ENCODE peak calls at places on chromosomes 5 and 9, in four cellular contexts. C is hepatocyte, H is GM23338, Y is H1. P is an unnamed sample.

GRCh38 chr5:131595088-131596033 is 39.7 kb downstream of the RAPGEF6 start:
- DNase-seq in C (no peak), Y (no peak), H (no peak), P (peak; percentile 29)

GRCh38 chr5:81420039-81420667 is 26.2 kb upstream of the ACOT12 start:
- DNase-seq in H (no peak), Y (no peak), C (no peak), P (no peak)

GRCh38 chr5:135851186-135851906 is 16.9 kb downstream of the SLC25A48 start:
- DNase-seq in Y (no peak), H (no peak), C (no peak), P (no peak)

GRCh38 chr5:150464554-150465012 is 15.0 kb upstream of the RPS14 start:
- DNase-seq in Y (no peak), H (peak; percentile 74), C (no peak), P (no peak)

GRCh38 chr9:98075332-98075805 is 18.8 kb downstream of the NANS start:
- DNase-seq in C (no peak), Y (no peak), H (peak; percentile 26), P (no peak)

GRCh38 chr9:3436629-3437028 is 89.2 kb downstream of the RFX3 start:
- DNase-seq in Y (no peak), C (no peak), H (no peak), P (no peak)

GRCh38 chr9:6962164-6962563 is 204.4 kb downstream of the KDM4C start:
- DNase-seq in C (no peak), Y (no peak), H (no peak), P (no peak)

GRCh38 chr5:171706736-171707440 is 78.7 kb upstream of the SMIM23 start:
- DNase-seq in Y (no peak), H (peak; percentile 11), C (no peak), P (no peak)

GRCh38 chr5:96433066-96433447 is at the start of gene PCSK1:
- DNase-seq in Y (no peak), C (no peak), H (peak; percentile 64), P (no peak)

GRCh38 chr9:109141375-109141774 is 21.6 kb upstream of the TMEM245 start:
- DNase-seq in C (no peak), Y (no peak), H (no peak), P (no peak)

GRCh38 chr9:84002344-84002743 is 21.7 kb downstream of the RMI1 start:
- DNase-seq in C (no peak), Y (no peak), H (no peak), P (no peak)

GRCh38 chr5:93076096-93076495 is 504.9 kb downstream of the NR2F1-AS1 start:
- DNase-seq in H (no peak), C (no peak), Y (no peak), P (no peak)

GRCh38 chr5:10702040-10702629 is 58.9 kb downstream of the DAP start:
- DNase-seq in C (peak; percentile 63), H (no peak), Y (no peak), P (no peak)

GRCh38 chr5:24163091-24163490 is 481.7 kb downstream of the CDH10 start:
- DNase-seq in H (no peak), Y (no peak), C (peak; percentile 6), P (no peak)

GRCh38 chr5:129382921-129383672 is 77.0 kb upstream of the ADAMTS19 start:
- DNase-seq in Y (no peak), H (no peak), C (no peak), P (no peak)

GRCh38 chr9:114930063-114930812 is at the start of gene TNFSF8:
- DNase-seq in H (no peak), Y (no peak), C (no peak), P (peak; percentile 70)

GRCh38 chr5:169450464-169450863 is 133.1 kb upstream of the SPDL1 start:
- DNase-seq in H (no peak), Y (no peak), C (peak; percentile 24), P (no peak)

GRCh38 chr9:112754578-112754977 is 4.0 kb downstream of the SNX30 start:
- DNase-seq in Y (peak; percentile 23), H (no peak), C (no peak), P (peak; percentile 33)

GRCh38 chr9:720239-720881 is 121.1 kb upstream of the DMRT1 start:
- DNase-seq in H (peak; percentile 33), Y (no peak), C (no peak), P (no peak)

GRCh38 chr9:15157371-15157770 is 149.6 kb downstream of the TTC39B start:
- DNase-seq in Y (no peak), H (no peak), C (no peak), P (no peak)

GRCh38 chr5:163631846-163632245 is 126.4 kb downstream of the MAT2B start:
- DNase-seq in H (no peak), Y (no peak), C (no peak), P (no peak)

GRCh38 chr9:99387416-99387815 is 165.3 kb downstream of the SEC61B start:
- DNase-seq in Y (no peak), C (no peak), H (no peak), P (no peak)

GRCh38 chr5:43000198-43000840 is 39.8 kb downstream of the ANXA2R start:
- DNase-seq in C (peak; percentile 57), Y (no peak), H (peak; percentile 71), P (no peak)

GRCh38 chr9:126419475-126419874 is 92.8 kb downstream of the MVB12B start:
- DNase-seq in C (no peak), H (no peak), Y (no peak), P (no peak)

GRCh38 chr5:35313296-35313695 is 83.0 kb upstream of the PRLR start:
- DNase-seq in H (no peak), Y (no peak), C (no peak), P (no peak)

GRCh38 chr5:55694152-55694830 is 17.8 kb downstream of the SLC38A9 start:
- DNase-seq in H (peak; percentile 75), Y (no peak), C (peak; percentile 34), P (no peak)

GRCh38 chr5:116436674-116437350 is 137.8 kb downstream of the SEMA6A start:
- DNase-seq in H (no peak), Y (no peak), C (no peak), P (no peak)

GRCh38 chr5:133461796-133462516 is 150.4 kb downstream of the FSTL4 start:
- DNase-seq in H (no peak), C (no peak), Y (no peak), P (no peak)

GRCh38 chr5:149962040-149962439 is 1.5 kb downstream of the SLC26A2 start:
- DNase-seq in Y (no peak), C (peak; percentile 75), H (peak; percentile 47), P (no peak)

GRCh38 chr5:151531581-151531980 is 59.5 kb downstream of the FAT2 start:
- DNase-seq in Y (no peak), C (no peak), H (no peak), P (no peak)

GRCh38 chr5:79858097-79858723 is 132.9 kb downstream of the MTX3 start:
- DNase-seq in Y (peak; percentile 41), C (peak; percentile 75), H (peak; percentile 81), P (peak; percentile 77)

GRCh38 chr5:59793000-59793399 is 100.5 kb downstream of the PDE4D start:
- DNase-seq in Y (no peak), H (no peak), C (no peak), P (no peak)

GRCh38 chr5:124289122-124289521 is 457.3 kb downstream of the ZNF608 start:
- DNase-seq in Y (no peak), H (no peak), C (no peak), P (no peak)

GRCh38 chr5:93035194-93035593 is 545.8 kb downstream of the NR2F1-AS1 start:
- DNase-seq in Y (no peak), C (peak; percentile 25), H (no peak), P (no peak)

GRCh38 chr5:67081259-67081658 is 115.3 kb downstream of the CD180 start:
- DNase-seq in H (no peak), Y (no peak), C (no peak), P (no peak)

GRCh38 chr5:90590-91547 is 1.1 kb upstream of the PLEKHG4B start:
- DNase-seq in H (peak; percentile 45), Y (no peak), C (peak; percentile 29), P (no peak)
- H3K4me1 ChIP-seq in H (peaks cover 32% of the 10 kb centered on the region), Y (peaks cover 6% of the 10 kb centered on the region), C (peaks cover 4% of the 10 kb centered on the region), P (no peaks in the 10 kb centered on the region)

GRCh38 chr9:37966443-37967271 is 62.7 kb upstream of the SLC25A51 start:
- DNase-seq in Y (no peak), H (no peak), C (peak; percentile 77), P (no peak)
- TF ChIP-seq CTCF in Y (no peak), H (no peak), C (no peak), P (no peak)

DNA sequence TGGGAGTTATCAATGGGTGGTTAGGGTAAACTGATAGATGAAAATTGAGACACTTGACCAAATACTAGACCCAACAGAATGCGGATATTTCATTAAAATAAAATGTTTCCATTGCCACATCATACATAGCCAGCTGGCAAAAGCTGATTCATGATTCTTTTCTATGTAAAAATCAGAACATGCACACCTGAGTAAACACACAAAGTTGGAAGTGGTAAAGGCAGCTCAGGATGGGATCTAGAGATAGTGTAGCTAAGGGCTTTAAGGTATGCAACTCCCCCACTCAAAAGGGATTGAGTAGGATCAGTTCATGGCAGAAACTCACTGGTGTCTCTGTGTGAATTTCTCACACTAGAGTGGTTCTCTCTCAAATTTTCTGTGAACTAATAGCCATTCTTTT is 541.1 kb upstream of the GRAMD2B start:
- DNase-seq in C (no peak), H (no peak), Y (no peak), P (no peak)
- H2AFZ ChIP-seq in C (no peak overlapping the region), H (no peak overlapping the region), Y (no peak overlapping the region), P (no peak overlapping the region)

GRCh38 chr5:147417133-147417813 is 92.6 kb downstream of the DPYSL3 start:
- DNase-seq in C (peak; percentile 51), H (no peak), Y (no peak), P (no peak)
- H3K4me1 ChIP-seq in C (no peaks in the 10 kb centered on the region), H (peaks cover 7% of the 10 kb centered on the region), Y (no peaks in the 10 kb centered on the region), P (no peaks in the 10 kb centered on the region)

GRCh38 chr5:142408536-142409252 is 83.9 kb upstream of the SPRY4 start:
- DNase-seq in H (no peak), C (no peak), Y (no peak), P (no peak)

GRCh38 chr5:142412581-142412980 is 87.8 kb upstream of the SPRY4 start:
- DNase-seq in H (no peak), C (no peak), Y (no peak), P (no peak)

GRCh38 chr5:142409253-142409594 is 84.4 kb upstream of the SPRY4 start:
- DNase-seq in C (no peak), Y (no peak), H (no peak), P (no peak)

GRCh38 chr5:142411656-142412425 is 87.0 kb upstream of the SPRY4 start:
- DNase-seq in Y (no peak), C (no peak), H (no peak), P (no peak)

DNA sequence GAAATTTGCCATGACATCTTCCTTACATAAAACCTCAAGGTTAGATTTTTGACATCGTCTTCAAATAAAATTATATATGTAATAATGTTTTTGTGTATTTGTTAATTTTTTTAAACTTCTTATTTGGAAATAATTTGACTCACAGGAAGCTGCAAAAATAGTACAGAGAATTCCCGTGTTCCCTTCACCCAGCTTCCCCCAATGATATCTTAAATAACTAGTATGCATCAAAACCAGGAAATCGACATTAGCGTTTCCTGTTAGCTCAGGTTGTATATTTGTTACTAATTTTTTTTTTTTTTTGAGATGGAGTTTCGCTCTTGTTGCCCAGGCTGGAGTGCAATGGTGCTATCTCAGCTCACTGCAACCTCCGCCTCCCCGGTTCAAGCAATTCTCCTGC is 86.3 kb upstream of the SPRY4 start:
- DNase-seq in C (no peak), H (no peak), Y (no peak), P (no peak)
- TF ChIP-seq CTCF in C (no peak), H (no peak), Y (no peak), P (no peak)